ENCODE peak calls at places on chromosomes 7 and 10, in eight cellular contexts. N, H, Q, G, F, B, I and W are unnamed samples.

GRCh38 chr7:158649279-158649678 is 55.3 kb downstream of the NCAPG2 start:
- DNase-seq in N (peak; percentile 92), H (no peak), Q (no peak), G (no peak), F (no peak), B (no peak), I (no peak), W (peak; percentile 80)

GRCh38 chr7:84297606-84298005 is 103.0 kb upstream of the SEMA3A start:
- DNase-seq in N (no peak), H (no peak), Q (no peak), G (no peak), F (no peak), B (no peak), I (no peak), W (no peak)

GRCh38 chr10:124562425-124563060 is 100.9 kb downstream of the LHPP start:
- DNase-seq in N (no peak), H (no peak), Q (no peak), G (no peak), F (no peak), B (no peak), I (no peak), W (peak; percentile 59)

GRCh38 chr10:95284807-95285206 is 6.0 kb downstream of the PDLIM1 start:
- DNase-seq in N (no peak), H (no peak), Q (no peak), G (no peak), F (no peak), B (no peak), I (no peak), W (no peak)

GRCh38 chr7:31997423-31997822 is 72.8 kb downstream of the PDE1C start:
- DNase-seq in N (no peak), H (no peak), Q (no peak), G (no peak), F (no peak), B (no peak), I (no peak), W (no peak)

GRCh38 chr10:98097611-98098010 is 36.8 kb upstream of the R3HCC1L start:
- DNase-seq in N (no peak), H (no peak), Q (no peak), G (no peak), F (peak; percentile 33), B (no peak), I (no peak), W (no peak)

GRCh38 chr10:90769946-90770841 is 87.6 kb downstream of the HTR7 start:
- DNase-seq in N (no peak), H (no peak), Q (no peak), G (no peak), F (no peak), B (no peak), I (no peak), W (no peak)

GRCh38 chr10:79128923-79129305 is 60.1 kb downstream of the ZMIZ1 start:
- DNase-seq in N (no peak), H (no peak), Q (no peak), G (no peak), F (no peak), B (no peak), I (no peak), W (no peak)

GRCh38 chr10:34124522-34125035 is 690.5 kb downstream of the PARD3 start:
- DNase-seq in N (no peak), H (no peak), Q (no peak), G (no peak), F (no peak), B (no peak), I (no peak), W (peak; percentile 79)

GRCh38 chr7:42035205-42035604 is 201.8 kb downstream of the GLI3 start:
- DNase-seq in N (peak; percentile 26), H (no peak), Q (no peak), G (no peak), F (no peak), B (no peak), I (no peak), W (no peak)

GRCh38 chr7:42027521-42027920 is 209.5 kb downstream of the GLI3 start:
- DNase-seq in N (no peak), H (no peak), Q (no peak), G (no peak), F (no peak), B (no peak), I (no peak), W (no peak)

GRCh38 chr7:42025635-42026375 is 211.2 kb downstream of the GLI3 start:
- DNase-seq in N (no peak), H (no peak), Q (no peak), G (no peak), F (no peak), B (no peak), I (no peak), W (no peak)

DNA sequence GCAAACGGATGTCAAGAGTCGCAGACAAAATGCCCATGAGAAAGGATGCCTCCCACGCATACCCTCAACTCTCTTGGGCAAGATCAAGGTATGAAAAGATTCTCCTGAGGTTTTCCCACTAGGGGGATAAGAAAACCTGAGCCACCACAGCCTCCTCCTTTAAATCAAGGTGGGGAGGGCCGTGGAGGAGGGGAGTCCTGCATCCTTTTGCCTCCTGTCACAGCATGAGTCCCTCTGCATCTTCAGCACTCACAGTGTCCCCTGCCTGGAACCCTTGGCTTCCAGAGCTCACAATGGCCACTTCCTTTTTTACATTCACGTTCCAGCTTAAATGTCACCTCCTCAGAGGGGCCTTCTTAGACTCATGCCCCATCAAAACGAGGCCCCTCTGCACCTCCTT is 207.6 kb downstream of the GLI3 start:
- DNase-seq in N (no peak), H (no peak), Q (no peak), G (no peak), F (no peak), B (no peak), I (no peak), W (no peak)
- TF ChIP-seq CTCF in N (no peak), H (no peak), Q (no peak), G (no peak), F (no peak), B (no peak), I (no peak), W (no peak)

GRCh38 chr7:111855842-111856227 is 293.5 kb upstream of the IMMP2L start:
- DNase-seq in N (peak; percentile 32), H (no peak), Q (no peak), G (no peak), F (no peak), B (no peak), I (no peak), W (no peak)
- TF ChIP-seq CTCF in N (no peak), H (no peak), Q (no peak), G (no peak), F (no peak), B (no peak), I (peak; percentile 50), W (no peak)

GRCh38 chr10:30834143-30834542 is 197.5 kb downstream of the ZNF438 start:
- DNase-seq in N (no peak), H (no peak), Q (no peak), G (no peak), F (no peak), B (no peak), I (no peak), W (no peak)

GRCh38 chr10:30834636-30835035 is 197.0 kb downstream of the ZNF438 start:
- DNase-seq in N (no peak), H (no peak), Q (no peak), G (no peak), F (no peak), B (no peak), I (no peak), W (no peak)

GRCh38 chr10:30831876-30832726 is 199.6 kb downstream of the ZNF438 start:
- DNase-seq in N (no peak), H (no peak), Q (no peak), G (no peak), F (no peak), B (no peak), I (no peak), W (no peak)

GRCh38 chr10:30832727-30833624 is 198.7 kb downstream of the ZNF438 start:
- DNase-seq in N (no peak), H (no peak), Q (no peak), G (no peak), F (peak; percentile 35), B (no peak), I (no peak), W (no peak)

DNA sequence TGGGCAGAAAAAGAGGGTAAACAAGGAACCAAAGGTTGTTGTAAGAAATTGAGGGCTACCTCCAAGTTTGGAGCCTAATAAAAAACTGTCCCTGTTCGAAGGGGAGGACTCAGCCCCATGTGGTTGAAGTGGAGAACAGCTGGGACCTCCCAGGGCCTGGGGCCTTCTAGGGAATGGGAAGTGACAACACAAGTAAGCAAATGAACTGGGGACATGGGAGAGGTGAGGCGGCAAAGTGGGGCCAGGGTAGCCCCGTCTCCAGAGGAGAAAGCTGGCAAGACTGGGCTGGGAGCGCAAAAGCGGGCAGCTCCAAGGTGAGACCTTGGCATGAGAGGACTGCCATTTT is 198.1 kb downstream of the ZNF438 start:
- DNase-seq in N (no peak), H (no peak), Q (no peak), G (no peak), F (no peak), B (no peak), I (no peak), W (no peak)
- TF ChIP-seq CTCF in N (no peak), H (no peak), Q (no peak), G (no peak), F (no peak), B (no peak), I (peak; percentile 21), W (no peak)

DNA sequence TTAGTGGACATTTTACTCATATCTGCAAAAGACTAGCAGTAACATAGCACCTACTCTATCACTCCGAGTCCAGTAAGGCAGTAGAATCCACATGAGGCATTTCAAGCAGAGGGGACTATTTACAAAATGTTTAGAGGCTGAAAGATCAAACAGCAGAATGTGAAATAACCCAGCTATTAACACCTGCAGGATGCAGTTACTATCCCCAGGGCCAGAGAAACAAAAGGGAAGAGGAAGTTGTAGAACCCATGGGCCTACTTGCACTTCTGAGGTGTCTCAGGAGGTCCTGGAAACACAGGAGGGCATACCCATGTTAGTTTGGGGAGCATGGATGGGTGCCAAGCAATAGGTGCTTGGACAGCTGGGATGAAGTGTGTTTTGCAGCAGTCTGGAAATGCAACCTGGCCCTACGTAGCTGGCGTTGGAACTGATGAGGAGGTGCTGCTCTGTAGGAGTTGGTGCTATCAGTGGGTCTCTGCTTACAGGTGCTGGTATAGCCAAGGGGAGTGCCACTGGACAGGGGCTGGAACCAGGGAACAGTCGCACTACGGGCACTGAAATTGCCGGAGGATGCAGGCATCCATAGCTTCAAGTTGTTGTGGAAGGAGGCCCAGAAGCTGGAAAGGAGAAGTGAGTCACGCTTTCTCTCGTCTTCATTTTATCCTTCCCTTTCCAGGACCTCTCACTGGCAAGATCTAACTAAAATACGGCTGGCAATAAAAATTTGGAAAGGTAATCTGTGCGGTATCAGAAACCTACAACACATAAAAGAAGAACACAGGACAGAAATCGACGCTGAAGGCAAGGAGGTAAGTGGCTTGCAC is 25.9 kb downstream of the MACC1 start:
- DNase-seq in N (no peak), H (no peak), Q (no peak), G (no peak), F (no peak), B (no peak), I (no peak), W (no peak)
- TF ChIP-seq CTCF in N (no peak), H (no peak), Q (no peak), G (no peak), F (no peak), B (no peak), I (no peak), W (no peak)